ENCODE peak calls at places on chromosomes 2 and 18, in four cellular contexts. P is right atrium auricular region, W is mesendoderm, B is stomach. E is an unnamed sample.

GRCh38 chr2:219023045-219023605 is 18.2 kb downstream of the CFAP65 start:
- DNase-seq in P (no peak), B (no peak), W (no peak), E (no peak)

GRCh38 chr2:135299656-135300244 is 231.3 kb downstream of the ZRANB3 start:
- DNase-seq in W (no peak), B (no peak), P (no peak), E (no peak)

GRCh38 chr2:240269886-240270285 is 129.4 kb upstream of the OTOS start:
- DNase-seq in B (peak; percentile 13), W (no peak), P (no peak), E (no peak)

GRCh38 chr2:239275037-239275685 is 125.7 kb downstream of the HDAC4 start:
- DNase-seq in W (no peak), B (peak; percentile 69), P (peak; percentile 95), E (peak; percentile 95)

GRCh38 chr2:182228073-182228473 is 198.8 kb downstream of the PDE1A start:
- DNase-seq in W (no peak), B (no peak), P (no peak), E (no peak)

GRCh38 chr2:134722728-134723127 is 3.9 kb upstream of the TMEM163 start:
- DNase-seq in B (no peak), W (peak; percentile 54), P (no peak), E (no peak)

GRCh38 chr2:126704434-126705165 is 48.6 kb downstream of the GYPC start:
- DNase-seq in P (no peak), B (no peak), W (no peak), E (no peak)

GRCh38 chr2:70124983-70125480 is 37.8 kb downstream of the PCBP1 start:
- DNase-seq in W (peak; percentile 66), B (peak; percentile 61), P (peak; percentile 72), E (peak; percentile 80)

GRCh38 chr2:29106980-29107388 is 8.2 kb upstream of the CLIP4 start:
- DNase-seq in P (no peak), W (no peak), B (no peak), E (no peak)

GRCh38 chr2:240921319-240922233 is 15.4 kb downstream of the CROCC2 start:
- DNase-seq in W (no peak), P (peak; percentile 84), B (peak; percentile 25), E (peak; percentile 83)

GRCh38 chr2:223396993-223397392 is 205.2 kb downstream of the SCG2 start:
- DNase-seq in W (no peak), P (no peak), B (no peak), E (no peak)

GRCh38 chr2:78979380-78980238 is 45.9 kb upstream of the REG3G start:
- DNase-seq in W (peak; percentile 73), P (no peak), B (peak; percentile 40), E (no peak)

GRCh38 chr2:174158003-174158402 is 90.3 kb downstream of the OLA1 start:
- DNase-seq in P (no peak), B (no peak), W (peak; percentile 86), E (no peak)

GRCh38 chr2:46555011-46555410 is 75.6 kb downstream of the TMEM247 start:
- DNase-seq in P (no peak), W (peak; percentile 58), B (no peak), E (peak; percentile 68)

GRCh38 chr18:76262956-76263955 is 231.8 kb downstream of the ZNF516 start:
- DNase-seq in P (no peak), W (no peak), B (no peak), E (no peak)

GRCh38 chr18:54764786-54765185 is 63.5 kb upstream of the RAB27B start:
- DNase-seq in P (no peak), B (no peak), W (no peak), E (no peak)

GRCh38 chr2:10284108-10284870 is 18.4 kb upstream of the HPCAL1 start:
- DNase-seq in B (no peak), P (no peak), W (no peak), E (no peak)
- H3K27ac ChIP-seq in B (no peak overlapping the region), P (peak overlapping the region; percentile 58), W (no peak overlapping the region), E (peak overlapping the region; percentile 81)

DNA sequence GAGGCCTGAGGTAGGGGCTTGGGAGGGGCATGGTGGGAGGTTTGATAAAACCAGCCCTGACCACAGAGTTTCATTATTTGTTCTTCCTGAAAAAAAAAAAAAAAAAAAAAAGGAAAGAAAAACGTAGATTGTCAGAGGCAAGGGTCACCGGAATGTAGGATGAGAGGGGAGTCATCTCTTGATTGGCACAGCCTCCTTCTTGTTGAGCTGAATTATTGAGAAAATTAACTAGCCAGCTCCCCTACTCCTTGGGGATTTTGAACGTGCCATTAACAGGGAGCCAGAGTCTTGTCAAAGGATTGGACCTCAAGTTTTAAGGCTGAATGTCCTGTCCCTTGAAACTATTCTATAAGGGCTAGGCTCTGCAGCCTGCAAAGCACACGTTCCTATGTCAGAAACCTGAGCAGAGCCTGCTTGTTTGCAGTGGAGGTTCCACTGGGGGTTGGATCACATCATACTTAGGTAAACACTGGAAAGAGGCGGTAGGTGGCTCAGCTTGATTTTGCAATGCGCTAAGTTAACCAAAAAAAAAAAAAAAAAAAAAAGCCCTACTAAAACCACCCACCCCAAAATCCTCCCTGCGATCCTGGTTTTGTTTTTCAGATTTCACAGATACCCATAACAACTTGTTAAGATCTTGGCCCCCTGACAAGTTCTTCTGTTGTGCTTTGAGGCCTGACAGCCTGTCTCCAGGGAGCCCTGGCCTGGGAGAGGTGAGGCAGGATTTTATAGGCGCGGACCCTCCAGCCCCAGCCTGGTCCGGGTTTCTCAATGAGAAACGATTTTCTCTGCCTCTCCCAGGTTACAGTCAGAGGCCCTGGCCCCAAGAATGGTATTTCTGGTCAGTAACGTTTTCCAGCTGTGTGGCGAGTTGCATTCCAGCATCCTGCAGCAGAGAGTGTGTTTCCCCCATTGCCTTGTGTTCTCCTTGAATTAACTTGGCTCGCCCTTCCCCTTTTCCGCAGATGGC is 2.5 kb downstream of the INHBB start:
- DNase-seq in P (no peak), B (no peak), W (no peak), E (no peak)
- H3K4me3 ChIP-seq in P (no peak overlapping the region), B (no peak overlapping the region), W (no peak overlapping the region), E (peak overlapping the region; percentile 84)

DNA sequence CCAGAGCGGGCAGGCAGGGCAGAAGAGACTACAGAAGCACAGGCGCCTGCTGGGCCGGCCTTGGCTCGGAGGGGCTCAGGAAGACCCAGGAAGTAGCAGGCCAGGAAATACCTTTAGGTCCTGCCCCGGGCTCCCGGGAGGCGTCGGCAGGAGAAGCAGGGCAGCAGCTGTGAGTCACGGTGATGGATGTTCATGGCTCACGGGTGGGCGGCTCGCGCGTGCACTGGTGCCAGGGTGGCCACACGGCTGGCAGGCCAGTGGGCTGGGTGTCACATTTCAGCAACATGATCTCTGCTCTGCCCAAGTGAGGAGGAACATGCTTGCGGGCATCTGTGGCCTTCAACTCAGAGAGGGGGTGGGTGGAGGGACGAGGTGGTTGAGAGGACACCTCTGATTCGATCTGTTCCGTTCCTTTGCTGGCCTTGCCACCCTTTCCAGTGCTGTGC is 139.3 kb downstream of the KLHL29 start:
- DNase-seq in B (no peak), W (no peak), P (no peak), E (no peak)
- H3K27ac ChIP-seq in B (no peak overlapping the region), W (no peak overlapping the region), P (peak overlapping the region; percentile 34), E (peak overlapping the region; percentile 68)

GRCh38 chr2:212536385-212537310 is 2.0 kb downstream of the ERBB4 start:
- DNase-seq in P (no peak), W (peak; percentile 41), B (no peak), E (no peak)
- H3K4me3 ChIP-seq in P (peak overlapping the region; percentile 66), W (peak overlapping the region; percentile 26), B (peak overlapping the region; percentile 63), E (peak overlapping the region; percentile 98)

GRCh38 chr18:31303771-31304170 is 14.2 kb upstream of the DSG1 start:
- DNase-seq in W (no peak), P (no peak), B (no peak), E (no peak)
- H3K27ac ChIP-seq in W (no peak overlapping the region), P (no peak overlapping the region), B (no peak overlapping the region), E (no peak overlapping the region)

GRCh38 chr2:187581125-187581896 is 27.1 kb upstream of the TFPI start:
- DNase-seq in W (peak; percentile 64), P (no peak), B (no peak), E (no peak)
- H3K4me3 ChIP-seq in W (no peak overlapping the region), P (peak overlapping the region; percentile 24), B (peak overlapping the region; percentile 27), E (peak overlapping the region; percentile 60)

GRCh38 chr2:196068271-196069209 is at the start of gene DNAH7:
- DNase-seq in W (peak; percentile 92), P (peak; percentile 89), B (peak; percentile 92), E (peak; percentile 93)
- H3K27ac ChIP-seq in W (no peak within 1 kb of the TSS), P (peak within 1 kb of the TSS; percentile 26), B (peak within 1 kb of the TSS; percentile 82), E (peak within 1 kb of the TSS; percentile 72)

GRCh38 chr2:33022395-33022985 is 75.7 kb downstream of the LTBP1 start:
- DNase-seq in P (no peak), B (no peak), W (no peak), E (no peak)
- H3K4me3 ChIP-seq in P (no peak overlapping the region), B (no peak overlapping the region), W (no peak overlapping the region), E (no peak overlapping the region)

E was measured in coronary artery.